ENCODE peak calls at places on chromosome 22, in eight cellular contexts. One of them, this sample, is unnamed.

GRCh38 chr22:21044931-21045584 is 688 bp upstream of the LRRC74B start:
- DNase-seq in mesenchymal stem cell: peak
- DNase-seq in mucosa of descending colon: no peak
- DNase-seq in effector memory CD4-positive, alpha-beta T cell: no peak
- DNase-seq in NCI-H460: peak
- DNase-seq in GM13977: no peak
- DNase-seq in stimulated activated CD8-positive, alpha-beta memory T cell treated with anti-CD3 and anti-CD28 coated beads, Interleukin-7, amount 100 ng/mL, for 1 hour: no peak
- DNase-seq in kidney epithelial cell: no peak
- DNase-seq in this sample: no peak

GRCh38 chr22:41501209-41501608 is 32.3 kb downstream of the ACO2 start:
- DNase-seq in effector memory CD4-positive, alpha-beta T cell: no peak
- DNase-seq in stimulated activated CD8-positive, alpha-beta memory T cell treated with anti-CD3 and anti-CD28 coated beads, Interleukin-7, amount 100 ng/mL, for 1 hour: no peak
- DNase-seq in mesenchymal stem cell: no peak
- DNase-seq in kidney epithelial cell: no peak
- DNase-seq in mucosa of descending colon: no peak
- DNase-seq in GM13977: peak
- DNase-seq in NCI-H460: peak
- DNase-seq in this sample: no peak

GRCh38 chr22:39932918-39933649 is 27.1 kb upstream of the TMA7B start:
- DNase-seq in mucosa of descending colon: peak
- DNase-seq in stimulated activated CD8-positive, alpha-beta memory T cell treated with anti-CD3 and anti-CD28 coated beads, Interleukin-7, amount 100 ng/mL, for 1 hour: no peak
- DNase-seq in mesenchymal stem cell: peak
- DNase-seq in NCI-H460: peak
- DNase-seq in kidney epithelial cell: no peak
- DNase-seq in GM13977: peak
- DNase-seq in effector memory CD4-positive, alpha-beta T cell: peak
- DNase-seq in this sample: peak

GRCh38 chr22:26122920-26123468 is 46.3 kb upstream of the SEZ6L start:
- DNase-seq in effector memory CD4-positive, alpha-beta T cell: no peak
- DNase-seq in mucosa of descending colon: no peak
- DNase-seq in GM13977: no peak
- DNase-seq in kidney epithelial cell: no peak
- DNase-seq in stimulated activated CD8-positive, alpha-beta memory T cell treated with anti-CD3 and anti-CD28 coated beads, Interleukin-7, amount 100 ng/mL, for 1 hour: no peak
- DNase-seq in mesenchymal stem cell: no peak
- DNase-seq in NCI-H460: no peak
- DNase-seq in this sample: no peak

GRCh38 chr22:30878516-30879365 is 89.8 kb downstream of the MORC2 start:
- DNase-seq in stimulated activated CD8-positive, alpha-beta memory T cell treated with anti-CD3 and anti-CD28 coated beads, Interleukin-7, amount 100 ng/mL, for 1 hour: no peak
- DNase-seq in GM13977: no peak
- DNase-seq in mucosa of descending colon: no peak
- DNase-seq in effector memory CD4-positive, alpha-beta T cell: no peak
- DNase-seq in mesenchymal stem cell: no peak
- DNase-seq in kidney epithelial cell: no peak
- DNase-seq in NCI-H460: no peak
- DNase-seq in this sample: no peak

GRCh38 chr22:43624144-43624998 is 187.7 kb downstream of the EFCAB6 start:
- DNase-seq in kidney epithelial cell: no peak
- DNase-seq in effector memory CD4-positive, alpha-beta T cell: no peak
- DNase-seq in stimulated activated CD8-positive, alpha-beta memory T cell treated with anti-CD3 and anti-CD28 coated beads, Interleukin-7, amount 100 ng/mL, for 1 hour: no peak
- DNase-seq in mucosa of descending colon: no peak
- DNase-seq in mesenchymal stem cell: no peak
- DNase-seq in GM13977: no peak
- DNase-seq in NCI-H460: no peak
- DNase-seq in this sample: no peak

GRCh38 chr22:19963863-19964642 is 22.4 kb upstream of the TXNRD2 start:
- DNase-seq in NCI-H460: no peak
- DNase-seq in mesenchymal stem cell: no peak
- DNase-seq in effector memory CD4-positive, alpha-beta T cell: no peak
- DNase-seq in GM13977: no peak
- DNase-seq in kidney epithelial cell: no peak
- DNase-seq in mucosa of descending colon: no peak
- DNase-seq in stimulated activated CD8-positive, alpha-beta memory T cell treated with anti-CD3 and anti-CD28 coated beads, Interleukin-7, amount 100 ng/mL, for 1 hour: no peak
- DNase-seq in this sample: no peak

GRCh38 chr22:38415561-38416321 is 39.3 kb downstream of the KCNJ4 start:
- DNase-seq in NCI-H460: no peak
- DNase-seq in effector memory CD4-positive, alpha-beta T cell: no peak
- DNase-seq in mucosa of descending colon: peak
- DNase-seq in GM13977: no peak
- DNase-seq in mesenchymal stem cell: no peak
- DNase-seq in kidney epithelial cell: no peak
- DNase-seq in stimulated activated CD8-positive, alpha-beta memory T cell treated with anti-CD3 and anti-CD28 coated beads, Interleukin-7, amount 100 ng/mL, for 1 hour: no peak
- DNase-seq in this sample: no peak

GRCh38 chr22:28759861-28760560 is 12.5 kb upstream of the CCDC117 start:
- DNase-seq in kidney epithelial cell: no peak
- DNase-seq in effector memory CD4-positive, alpha-beta T cell: no peak
- DNase-seq in mucosa of descending colon: no peak
- DNase-seq in GM13977: no peak
- DNase-seq in NCI-H460: no peak
- DNase-seq in stimulated activated CD8-positive, alpha-beta memory T cell treated with anti-CD3 and anti-CD28 coated beads, Interleukin-7, amount 100 ng/mL, for 1 hour: no peak
- DNase-seq in mesenchymal stem cell: peak
- DNase-seq in this sample: no peak

GRCh38 chr22:40414306-40414705 is 43.9 kb downstream of the SGSM3 start:
- DNase-seq in effector memory CD4-positive, alpha-beta T cell: no peak
- DNase-seq in kidney epithelial cell: peak
- DNase-seq in mesenchymal stem cell: peak
- DNase-seq in NCI-H460: no peak
- DNase-seq in stimulated activated CD8-positive, alpha-beta memory T cell treated with anti-CD3 and anti-CD28 coated beads, Interleukin-7, amount 100 ng/mL, for 1 hour: no peak
- DNase-seq in GM13977: no peak
- DNase-seq in mucosa of descending colon: no peak
- DNase-seq in this sample: no peak

GRCh38 chr22:20319041-20319744 is 667 bp downstream of the DGCR6L start:
- DNase-seq in effector memory CD4-positive, alpha-beta T cell: no peak
- DNase-seq in kidney epithelial cell: no peak
- DNase-seq in GM13977: peak
- DNase-seq in NCI-H460: no peak
- DNase-seq in mesenchymal stem cell: peak
- DNase-seq in stimulated activated CD8-positive, alpha-beta memory T cell treated with anti-CD3 and anti-CD28 coated beads, Interleukin-7, amount 100 ng/mL, for 1 hour: no peak
- DNase-seq in mucosa of descending colon: peak
- DNase-seq in this sample: no peak

GRCh38 chr22:38718414-38718813 is 12.7 kb downstream of the GTPBP1 start:
- DNase-seq in effector memory CD4-positive, alpha-beta T cell: no peak
- DNase-seq in kidney epithelial cell: peak
- DNase-seq in GM13977: no peak
- DNase-seq in stimulated activated CD8-positive, alpha-beta memory T cell treated with anti-CD3 and anti-CD28 coated beads, Interleukin-7, amount 100 ng/mL, for 1 hour: no peak
- DNase-seq in NCI-H460: peak
- DNase-seq in mucosa of descending colon: peak
- DNase-seq in mesenchymal stem cell: peak
- DNase-seq in this sample: peak

GRCh38 chr22:27635435-27635834 is 166.1 kb downstream of the MN1 start:
- DNase-seq in mesenchymal stem cell: no peak
- DNase-seq in NCI-H460: no peak
- DNase-seq in stimulated activated CD8-positive, alpha-beta memory T cell treated with anti-CD3 and anti-CD28 coated beads, Interleukin-7, amount 100 ng/mL, for 1 hour: no peak
- DNase-seq in effector memory CD4-positive, alpha-beta T cell: no peak
- DNase-seq in GM13977: no peak
- DNase-seq in mucosa of descending colon: no peak
- DNase-seq in kidney epithelial cell: no peak
- DNase-seq in this sample: no peak

GRCh38 chr22:32204211-32204855 is 540 bp downstream of the RFPL2 start:
- DNase-seq in effector memory CD4-positive, alpha-beta T cell: no peak
- DNase-seq in GM13977: peak
- DNase-seq in mesenchymal stem cell: no peak
- DNase-seq in NCI-H460: no peak
- DNase-seq in kidney epithelial cell: no peak
- DNase-seq in mucosa of descending colon: peak
- DNase-seq in stimulated activated CD8-positive, alpha-beta memory T cell treated with anti-CD3 and anti-CD28 coated beads, Interleukin-7, amount 100 ng/mL, for 1 hour: no peak
- DNase-seq in this sample: no peak

GRCh38 chr22:21766933-21767462 is 31.4 kb upstream of the YPEL1 start:
- DNase-seq in GM13977: peak
- DNase-seq in effector memory CD4-positive, alpha-beta T cell: peak
- DNase-seq in NCI-H460: no peak
- DNase-seq in mesenchymal stem cell: no peak
- DNase-seq in stimulated activated CD8-positive, alpha-beta memory T cell treated with anti-CD3 and anti-CD28 coated beads, Interleukin-7, amount 100 ng/mL, for 1 hour: peak
- DNase-seq in mucosa of descending colon: no peak
- DNase-seq in kidney epithelial cell: no peak
- DNase-seq in this sample: no peak

GRCh38 chr22:27871306-27872014 is 47.6 kb downstream of the PITPNB start:
- DNase-seq in stimulated activated CD8-positive, alpha-beta memory T cell treated with anti-CD3 and anti-CD28 coated beads, Interleukin-7, amount 100 ng/mL, for 1 hour: no peak
- DNase-seq in mucosa of descending colon: no peak
- DNase-seq in effector memory CD4-positive, alpha-beta T cell: no peak
- DNase-seq in NCI-H460: no peak
- DNase-seq in mesenchymal stem cell: no peak
- DNase-seq in GM13977: no peak
- DNase-seq in kidney epithelial cell: no peak
- DNase-seq in this sample: no peak

GRCh38 chr22:45376703-45377102 is 36.7 kb downstream of the SMC1B start:
- DNase-seq in mucosa of descending colon: no peak
- DNase-seq in NCI-H460: no peak
- DNase-seq in stimulated activated CD8-positive, alpha-beta memory T cell treated with anti-CD3 and anti-CD28 coated beads, Interleukin-7, amount 100 ng/mL, for 1 hour: no peak
- DNase-seq in kidney epithelial cell: no peak
- DNase-seq in effector memory CD4-positive, alpha-beta T cell: no peak
- DNase-seq in GM13977: no peak
- DNase-seq in mesenchymal stem cell: no peak
- DNase-seq in this sample: no peak

GRCh38 chr22:39254789-39255298 is 10.1 kb upstream of the PDGFB start:
- DNase-seq in NCI-H460: no peak
- DNase-seq in mucosa of descending colon: no peak
- DNase-seq in mesenchymal stem cell: peak
- DNase-seq in GM13977: peak
- DNase-seq in stimulated activated CD8-positive, alpha-beta memory T cell treated with anti-CD3 and anti-CD28 coated beads, Interleukin-7, amount 100 ng/mL, for 1 hour: no peak
- DNase-seq in effector memory CD4-positive, alpha-beta T cell: no peak
- DNase-seq in kidney epithelial cell: no peak
- DNase-seq in this sample: no peak

GRCh38 chr22:50276143-50276542 is 6.0 kb upstream of the MAPK11 start:
- DNase-seq in mucosa of descending colon: peak
- DNase-seq in effector memory CD4-positive, alpha-beta T cell: peak
- DNase-seq in GM13977: peak
- DNase-seq in kidney epithelial cell: no peak
- DNase-seq in stimulated activated CD8-positive, alpha-beta memory T cell treated with anti-CD3 and anti-CD28 coated beads, Interleukin-7, amount 100 ng/mL, for 1 hour: no peak
- DNase-seq in mesenchymal stem cell: no peak
- DNase-seq in NCI-H460: no peak
- DNase-seq in this sample: peak

GRCh38 chr22:21982338-21982965 is at the start of gene TOP3B:
- DNase-seq in GM13977: peak
- DNase-seq in mucosa of descending colon: peak
- DNase-seq in kidney epithelial cell: no peak
- DNase-seq in effector memory CD4-positive, alpha-beta T cell: peak
- DNase-seq in NCI-H460: peak
- DNase-seq in stimulated activated CD8-positive, alpha-beta memory T cell treated with anti-CD3 and anti-CD28 coated beads, Interleukin-7, amount 100 ng/mL, for 1 hour: peak
- DNase-seq in mesenchymal stem cell: peak
- DNase-seq in this sample: peak